ENCODE peak calls at places on chromosomes 7 and 10, in four cellular contexts. One of them, this sample, is unnamed.

GRCh38 chr10:56181607-56182006 is 179.5 kb downstream of the ZWINT start:
- DNase-seq in HEK293T: no peak
- DNase-seq in WTC11: no peak
- DNase-seq in K562: no peak
- DNase-seq in this sample: no peak

GRCh38 chr7:46432666-46433065 is 511.6 kb upstream of the IGFBP3 start:
- DNase-seq in HEK293T: no peak
- DNase-seq in WTC11: no peak
- DNase-seq in K562: no peak
- DNase-seq in this sample: no peak

GRCh38 chr10:72291019-72291532 is 17.4 kb downstream of the DDIT4 start:
- DNase-seq in HEK293T: no peak
- DNase-seq in WTC11: no peak
- DNase-seq in K562: peak
- DNase-seq in this sample: no peak

GRCh38 chr10:89887406-89887805 is 186.0 kb downstream of the KIF20B start:
- DNase-seq in HEK293T: no peak
- DNase-seq in WTC11: no peak
- DNase-seq in K562: no peak
- DNase-seq in this sample: no peak

GRCh38 chr10:61298194-61298593 is 155.0 kb downstream of the TMEM26 start:
- DNase-seq in HEK293T: no peak
- DNase-seq in WTC11: no peak
- DNase-seq in K562: no peak
- DNase-seq in this sample: no peak

GRCh38 chr7:44791278-44792219 is 4.9 kb upstream of the PPIA start:
- DNase-seq in HEK293T: no peak
- DNase-seq in WTC11: no peak
- DNase-seq in K562: no peak
- DNase-seq in this sample: no peak

GRCh38 chr7:153567426-153567825 is 484.8 kb upstream of the DPP6 start:
- DNase-seq in HEK293T: no peak
- DNase-seq in WTC11: no peak
- DNase-seq in K562: no peak
- DNase-seq in this sample: no peak

GRCh38 chr7:74474271-74474865 is 20.7 kb downstream of the GTF2IRD1 start:
- DNase-seq in HEK293T: no peak
- DNase-seq in WTC11: no peak
- DNase-seq in K562: no peak
- DNase-seq in this sample: no peak

DNA sequence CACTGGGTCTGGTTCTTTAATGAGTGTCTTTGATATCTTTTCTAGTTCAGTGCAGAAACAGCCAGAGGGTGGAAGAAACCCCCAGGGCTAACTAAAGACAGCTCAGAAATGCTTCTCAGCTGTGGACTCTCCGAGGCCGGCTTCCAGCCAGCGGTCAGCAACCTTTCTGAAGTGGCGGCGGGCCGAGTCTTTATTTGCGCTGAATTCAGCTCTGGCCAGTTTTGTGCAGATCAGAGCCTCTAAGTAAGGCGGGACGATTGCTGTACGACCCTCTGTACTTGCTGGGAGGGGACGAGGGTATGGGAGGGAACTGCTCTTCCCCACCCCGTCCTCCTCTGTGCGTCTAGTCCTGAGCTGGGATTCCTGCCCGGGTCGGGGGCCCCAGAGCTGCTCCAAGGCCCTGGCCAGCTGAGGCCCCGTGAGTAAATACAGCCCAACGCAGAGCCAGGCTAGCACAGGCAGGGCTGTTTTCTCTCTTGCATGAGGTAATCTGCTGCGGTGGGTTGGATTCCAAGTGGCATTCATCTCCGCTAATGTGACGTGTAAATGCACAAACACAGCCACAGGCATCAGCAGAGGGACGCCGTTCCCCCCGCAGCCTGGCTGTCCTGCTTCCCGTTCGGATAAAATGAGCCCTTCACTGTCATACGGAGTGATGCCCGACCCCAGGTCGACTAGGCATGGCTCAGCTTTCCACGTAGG is 159.7 kb downstream of the PIP4K2A start:
- DNase-seq in HEK293T: peak
- DNase-seq in WTC11: no peak
- DNase-seq in K562: no peak
- DNase-seq in this sample: no peak
- TF ChIP-seq SP1 in HEK293T: no peak
- TF ChIP-seq SP1 in WTC11: no peak
- TF ChIP-seq SP1 in K562: no peak
- TF ChIP-seq SP1 in this sample: no peak

GRCh38 chr10:75043256-75044121 is 68.0 kb upstream of the SAMD8 start:
- DNase-seq in HEK293T: no peak
- DNase-seq in WTC11: peak
- DNase-seq in K562: peak
- DNase-seq in this sample: no peak

GRCh38 chr10:75050520-75050919 is 60.9 kb upstream of the SAMD8 start:
- DNase-seq in HEK293T: no peak
- DNase-seq in WTC11: no peak
- DNase-seq in K562: no peak
- DNase-seq in this sample: no peak

GRCh38 chr10:75051308-75051707 is 60.1 kb upstream of the SAMD8 start:
- DNase-seq in HEK293T: no peak
- DNase-seq in WTC11: no peak
- DNase-seq in K562: no peak
- DNase-seq in this sample: no peak

GRCh38 chr10:75049316-75050285 is 61.9 kb upstream of the SAMD8 start:
- DNase-seq in HEK293T: no peak
- DNase-seq in WTC11: no peak
- DNase-seq in K562: no peak
- DNase-seq in this sample: no peak

DNA sequence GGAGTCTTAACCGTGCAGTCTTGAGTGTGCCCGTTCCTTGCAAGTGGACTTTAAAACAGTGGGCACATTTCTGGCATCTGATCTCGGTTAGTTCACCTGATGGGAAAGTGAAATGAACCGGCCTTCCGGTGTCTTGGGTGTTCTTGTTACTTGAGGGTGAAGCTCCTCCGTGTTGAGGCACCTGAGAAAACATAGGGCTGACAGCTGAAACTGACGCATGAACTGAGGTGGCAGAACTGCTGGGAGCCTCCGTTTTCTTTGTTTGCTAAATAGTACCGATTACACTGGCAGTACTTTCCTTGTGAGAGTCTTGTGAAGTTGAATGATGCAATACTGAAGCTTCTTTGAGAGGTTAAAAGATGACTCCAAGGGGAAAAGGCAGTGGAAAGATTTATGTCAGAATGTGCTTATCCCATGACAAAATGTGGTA is 62.8 kb upstream of the SAMD8 start:
- DNase-seq in HEK293T: no peak
- DNase-seq in WTC11: no peak
- DNase-seq in K562: no peak
- DNase-seq in this sample: no peak
- TF ChIP-seq SP1 in HEK293T: no peak
- TF ChIP-seq SP1 in WTC11: no peak
- TF ChIP-seq SP1 in K562: no peak
- TF ChIP-seq SP1 in this sample: no peak

DNA sequence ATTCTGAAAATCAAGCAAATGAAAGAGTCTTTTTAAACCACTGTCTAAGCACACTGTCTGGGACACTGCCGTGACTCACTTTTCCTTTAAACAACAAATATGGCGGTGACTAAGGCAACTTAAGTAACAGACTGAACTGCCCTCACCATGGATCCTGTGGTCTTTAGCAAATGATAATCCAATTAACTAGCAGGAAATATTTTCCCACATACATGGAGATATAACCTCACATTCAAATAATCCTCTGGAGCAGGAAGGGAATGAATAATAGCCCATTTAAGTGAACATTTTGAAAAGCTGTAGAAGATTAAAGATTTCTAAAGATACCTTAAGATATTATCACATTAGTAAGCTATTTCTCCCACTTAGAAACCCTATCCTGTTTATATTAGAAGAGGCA is 40.3 kb upstream of the LRRC17 start:
- DNase-seq in HEK293T: no peak
- DNase-seq in WTC11: no peak
- DNase-seq in K562: no peak
- DNase-seq in this sample: no peak
- TF ChIP-seq SP1 in HEK293T: no peak
- TF ChIP-seq SP1 in WTC11: no peak
- TF ChIP-seq SP1 in K562: no peak
- TF ChIP-seq SP1 in this sample: no peak

GRCh38 chr7:48183370-48183743 is 12.1 kb downstream of the ABCA13 start:
- DNase-seq in HEK293T: no peak
- DNase-seq in WTC11: no peak
- DNase-seq in K562: no peak
- DNase-seq in this sample: no peak

GRCh38 chr7:48183965-48184364 is 12.7 kb downstream of the ABCA13 start:
- DNase-seq in HEK293T: no peak
- DNase-seq in WTC11: no peak
- DNase-seq in K562: no peak
- DNase-seq in this sample: no peak

GRCh38 chr7:48179631-48180030 is 8.4 kb downstream of the ABCA13 start:
- DNase-seq in HEK293T: no peak
- DNase-seq in WTC11: no peak
- DNase-seq in K562: no peak
- DNase-seq in this sample: no peak

GRCh38 chr7:48180981-48181380 is 9.7 kb downstream of the ABCA13 start:
- DNase-seq in HEK293T: no peak
- DNase-seq in WTC11: no peak
- DNase-seq in K562: no peak
- DNase-seq in this sample: no peak

GRCh38 chr7:48182736-48183369 is 11.6 kb downstream of the ABCA13 start:
- DNase-seq in HEK293T: no peak
- DNase-seq in WTC11: no peak
- DNase-seq in K562: no peak
- DNase-seq in this sample: no peak
- TF ChIP-seq SP1 in HEK293T: no peak
- TF ChIP-seq SP1 in WTC11: no peak
- TF ChIP-seq SP1 in K562: no peak
- TF ChIP-seq SP1 in this sample: no peak

DNA sequence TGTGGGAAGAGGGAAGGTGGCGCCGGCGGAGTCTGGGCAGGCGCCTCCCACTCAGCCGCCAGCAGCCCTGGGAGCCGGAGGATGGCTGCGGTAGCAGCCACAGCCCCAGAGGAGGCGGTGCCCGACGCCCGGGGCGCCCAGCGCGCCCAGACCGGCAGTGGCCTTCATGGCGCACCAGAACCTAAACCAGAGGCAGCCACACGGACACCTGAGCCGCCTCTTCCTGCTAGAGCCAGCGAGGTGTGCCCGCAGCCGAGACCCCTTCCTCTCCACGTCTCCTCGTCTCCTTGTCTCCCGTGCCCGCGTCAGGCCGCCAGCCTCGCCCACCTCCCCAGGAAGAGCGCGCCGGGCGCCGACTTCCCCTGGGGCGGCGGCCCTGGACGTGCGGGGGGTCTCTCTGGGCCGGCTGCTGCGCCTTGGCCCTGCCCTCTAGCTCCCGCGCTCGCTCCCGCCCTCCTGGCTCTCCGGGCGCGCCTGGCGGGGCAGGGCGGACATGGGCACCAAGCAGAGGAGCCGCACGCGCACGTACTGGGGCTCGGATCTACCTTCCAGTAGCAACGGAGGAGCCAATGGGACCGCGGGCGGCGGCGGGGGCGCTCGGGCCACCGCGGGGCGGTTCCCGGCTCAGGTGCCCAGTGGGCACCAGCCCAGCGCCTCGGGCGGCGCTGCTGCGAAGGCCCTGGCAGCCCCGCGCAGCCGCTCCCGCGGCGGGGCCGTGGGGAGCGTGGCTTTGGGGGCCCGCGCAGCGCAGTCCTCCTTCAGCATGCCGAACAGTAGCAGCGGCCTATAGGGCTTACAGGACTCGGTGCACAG is 33.0 kb upstream of the SFTPD start:
- DNase-seq in HEK293T: no peak
- DNase-seq in WTC11: peak
- DNase-seq in K562: no peak
- DNase-seq in this sample: peak
- TF ChIP-seq SP1 in HEK293T: no peak
- TF ChIP-seq SP1 in WTC11: peak
- TF ChIP-seq SP1 in K562: no peak
- TF ChIP-seq SP1 in this sample: no peak

GRCh38 chr7:27134392-27134791 is 3.8 kb upstream of the HOXA4 start:
- DNase-seq in HEK293T: no peak
- DNase-seq in WTC11: no peak
- DNase-seq in K562: no peak
- DNase-seq in this sample: no peak
- TF ChIP-seq SP1 in HEK293T: no peak
- TF ChIP-seq SP1 in WTC11: no peak
- TF ChIP-seq SP1 in K562: no peak
- TF ChIP-seq SP1 in this sample: no peak

DNA sequence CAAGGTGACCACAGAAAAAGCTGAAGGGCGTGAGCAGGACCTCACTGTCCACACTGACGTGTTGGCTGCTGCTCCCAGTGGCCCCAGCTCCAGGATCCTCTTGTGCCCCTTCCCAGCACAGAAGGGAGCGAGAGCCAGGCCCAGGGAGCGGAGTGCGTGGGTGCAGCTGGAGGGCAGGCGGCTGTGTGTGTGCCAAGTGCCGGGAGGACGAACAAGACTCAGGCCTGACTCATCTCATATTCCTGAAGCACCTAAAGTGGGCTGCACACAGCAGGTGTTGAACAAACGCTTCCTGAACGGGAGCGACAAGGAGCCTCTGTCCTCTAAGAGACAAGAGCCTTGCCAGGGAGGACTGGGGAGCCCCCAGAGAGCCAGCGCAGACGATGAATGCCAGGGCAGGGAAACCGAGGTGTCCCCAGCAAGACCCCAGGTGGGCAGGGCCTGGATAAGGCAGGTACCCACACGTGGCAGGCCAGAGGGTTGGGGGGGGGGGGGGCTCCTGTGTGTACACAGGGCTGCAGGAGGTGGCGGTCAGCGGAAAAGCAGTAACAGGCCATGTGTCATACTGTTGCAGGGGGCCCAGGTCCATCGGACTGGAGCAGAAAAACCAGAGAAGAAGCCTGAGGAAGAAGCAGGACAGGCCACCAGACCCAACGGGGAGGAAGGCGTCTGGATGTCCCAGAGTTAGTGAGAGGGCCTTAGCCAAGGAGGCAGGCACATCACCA is 116.5 kb downstream of the MAD1L1 start:
- DNase-seq in HEK293T: no peak
- DNase-seq in WTC11: no peak
- DNase-seq in K562: no peak
- DNase-seq in this sample: no peak
- TF ChIP-seq SP1 in HEK293T: no peak
- TF ChIP-seq SP1 in WTC11: no peak
- TF ChIP-seq SP1 in K562: no peak
- TF ChIP-seq SP1 in this sample: no peak

DNA sequence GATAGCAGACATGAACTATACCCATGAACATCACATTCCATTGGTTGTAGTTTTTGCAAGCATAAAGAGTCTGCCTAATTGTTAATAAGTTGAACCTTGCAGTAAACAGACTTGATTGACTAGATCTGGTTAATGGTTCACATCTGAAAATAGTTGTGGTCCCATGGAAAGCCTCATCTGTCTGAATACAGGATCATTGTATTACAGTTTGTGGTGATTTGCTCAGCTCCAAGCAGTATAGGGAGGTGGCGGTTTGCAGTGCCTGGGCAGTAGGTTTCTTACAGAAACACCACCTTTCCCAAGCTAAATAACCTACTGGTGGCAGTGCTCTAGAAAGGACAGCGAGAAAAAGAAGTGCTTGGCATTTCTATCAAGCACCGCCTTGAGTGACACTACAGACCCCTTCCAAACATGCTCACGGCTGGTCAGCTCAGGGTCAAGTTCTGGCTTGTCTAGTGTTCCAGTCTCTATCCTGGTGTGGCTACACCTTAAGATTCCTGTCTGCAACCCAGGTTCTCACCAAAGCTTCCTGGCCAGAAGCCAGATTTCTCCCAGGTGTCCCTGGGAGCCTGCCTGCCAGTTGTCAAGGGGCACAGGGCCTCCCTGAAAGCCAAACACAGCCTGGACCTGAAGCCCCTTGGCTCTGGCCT is 119.9 kb downstream of the FANK1 start:
- DNase-seq in HEK293T: no peak
- DNase-seq in WTC11: no peak
- DNase-seq in K562: no peak
- DNase-seq in this sample: no peak
- TF ChIP-seq SP1 in HEK293T: no peak
- TF ChIP-seq SP1 in WTC11: no peak
- TF ChIP-seq SP1 in K562: no peak
- TF ChIP-seq SP1 in this sample: no peak

This sample was measured in H1.